ENCODE peak calls at places on chromosomes 16 and 17, in nine cellular contexts. X, F, K, D, S, L, C, U and R are unnamed samples.

GRCh38 chr16:16014329-16015224 is 65.2 kb downstream of the ABCC1 start:
- DNase-seq in X (peak; percentile 60), F (peak; percentile 67), K (peak; percentile 79), D (no peak), S (peak; percentile 75), L (peak; percentile 92), C (peak; percentile 50), U (no peak), R (no peak)

GRCh38 chr17:49633762-49634486 is 44.0 kb downstream of the SPOP start:
- DNase-seq in X (no peak), F (no peak), K (no peak), D (no peak), S (no peak), L (no peak), C (no peak), U (no peak), R (no peak)

GRCh38 chr17:5683241-5683640 is 98.9 kb upstream of the NLRP1 start:
- DNase-seq in X (no peak), F (no peak), K (no peak), D (no peak), S (no peak), L (no peak), C (no peak), U (no peak), R (no peak)

GRCh38 chr16:10964039-10964890 is 19.9 kb downstream of the CLEC16A start:
- DNase-seq in X (peak; percentile 85), F (peak; percentile 88), K (peak; percentile 90), D (peak; percentile 79), S (peak; percentile 83), L (peak; percentile 70), C (peak; percentile 71), U (no peak), R (peak; percentile 57)

GRCh38 chr16:75854117-75854516 is 127.8 kb upstream of the CPHXL start:
- DNase-seq in X (no peak), F (no peak), K (no peak), D (no peak), S (no peak), L (no peak), C (no peak), U (no peak), R (no peak)

GRCh38 chr17:70405492-70406220 is 236.3 kb downstream of the KCNJ2 start:
- DNase-seq in X (no peak), F (no peak), K (no peak), D (no peak), S (no peak), L (peak; percentile 85), C (peak; percentile 24), U (no peak), R (peak; percentile 29)

GRCh38 chr17:56478836-56479447 is 114.6 kb upstream of the NOG start:
- DNase-seq in X (peak; percentile 19), F (peak; percentile 5), K (no peak), D (no peak), S (no peak), L (peak; percentile 53), C (peak; percentile 44), U (no peak), R (peak; percentile 12)

GRCh38 chr17:56808503-56808902 is 25.2 kb downstream of the C17orf67 start:
- DNase-seq in X (no peak), F (no peak), K (no peak), D (no peak), S (no peak), L (no peak), C (no peak), U (no peak), R (no peak)

GRCh38 chr17:36118477-36119353 is 15.1 kb downstream of the CCL4 start:
- DNase-seq in X (no peak), F (no peak), K (no peak), D (no peak), S (no peak), L (no peak), C (no peak), U (no peak), R (no peak)

GRCh38 chr17:75783803-75784472 is 668 bp upstream of the UNK start:
- DNase-seq in X (peak; percentile 40), F (peak; percentile 76), K (peak; percentile 66), D (no peak), S (no peak), L (no peak), C (no peak), U (no peak), R (no peak)

GRCh38 chr17:75785016-75785769 is 587 bp downstream of the UNK start:
- DNase-seq in X (peak; percentile 84), F (peak; percentile 91), K (peak; percentile 95), D (peak; percentile 89), S (peak; percentile 92), L (no peak), C (no peak), U (no peak), R (peak; percentile 70)

GRCh38 chr17:75783069-75783783 is 1.4 kb upstream of the UNK start:
- DNase-seq in X (no peak), F (no peak), K (no peak), D (no peak), S (no peak), L (peak; percentile 59), C (peak; percentile 80), U (no peak), R (no peak)

GRCh38 chr17:75785770-75786538 is 1.3 kb downstream of the UNK start:
- DNase-seq in X (no peak), F (no peak), K (no peak), D (no peak), S (no peak), L (no peak), C (peak; percentile 32), U (no peak), R (no peak)

DNA sequence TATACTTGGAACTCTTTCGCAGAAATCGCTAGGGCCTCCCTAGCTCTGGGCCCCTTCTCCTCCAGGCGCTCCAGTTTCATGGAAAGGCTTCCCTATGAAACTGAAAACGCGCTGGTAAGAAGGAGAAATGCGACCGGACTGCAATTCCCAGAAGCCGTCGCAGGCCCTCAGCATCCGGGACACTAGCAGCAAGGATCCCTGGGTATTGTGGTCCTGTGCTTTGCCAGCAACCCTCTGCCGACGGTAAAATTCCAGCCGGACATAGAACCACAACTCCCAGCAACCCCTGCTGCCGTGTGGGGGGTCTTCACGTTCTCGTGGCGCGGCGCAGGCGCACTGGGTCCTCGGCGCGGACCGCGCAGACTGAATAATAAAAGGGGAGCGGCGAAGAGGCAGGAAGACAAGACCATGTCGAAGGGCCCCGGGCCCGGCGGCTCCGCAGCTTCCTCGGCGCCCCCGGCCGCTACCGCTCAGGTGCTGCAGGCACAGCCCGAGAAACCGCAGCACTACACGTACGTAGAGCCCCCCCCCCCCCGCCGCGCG is at the start of gene UNK:
- DNase-seq in X (peak; percentile 98), F (peak; percentile 98), K (peak; percentile 97), D (peak; percentile 98), S (peak; percentile 97), L (peak; percentile 100), C (peak; percentile 99), U (peak; percentile 99), R (peak; percentile 91)
- TF ChIP-seq POLR2A in X (peak; percentile 68), F (peak; percentile 81), K (no peak), D (no peak), S (peak; percentile 52), L (no peak), C (peak; percentile 9), U (peak; percentile 89), R (no peak)

GRCh38 chr17:8954339-8954738 is 11.2 kb downstream of the PIK3R5 start:
- DNase-seq in X (peak; percentile 49), F (peak; percentile 23), K (peak; percentile 80), D (peak; percentile 66), S (no peak), L (no peak), C (no peak), U (peak; percentile 27), R (no peak)

GRCh38 chr17:8953152-8953885 is 12.2 kb downstream of the PIK3R5 start:
- DNase-seq in X (no peak), F (no peak), K (no peak), D (no peak), S (no peak), L (no peak), C (no peak), U (no peak), R (no peak)

GRCh38 chr17:8955560-8955959 is 9.9 kb downstream of the PIK3R5 start:
- DNase-seq in X (peak; percentile 20), F (no peak), K (no peak), D (no peak), S (no peak), L (no peak), C (no peak), U (no peak), R (no peak)

GRCh38 chr17:8956521-8956920 is 9.0 kb downstream of the PIK3R5 start:
- DNase-seq in X (no peak), F (no peak), K (no peak), D (no peak), S (no peak), L (no peak), C (no peak), U (no peak), R (no peak)

DNA sequence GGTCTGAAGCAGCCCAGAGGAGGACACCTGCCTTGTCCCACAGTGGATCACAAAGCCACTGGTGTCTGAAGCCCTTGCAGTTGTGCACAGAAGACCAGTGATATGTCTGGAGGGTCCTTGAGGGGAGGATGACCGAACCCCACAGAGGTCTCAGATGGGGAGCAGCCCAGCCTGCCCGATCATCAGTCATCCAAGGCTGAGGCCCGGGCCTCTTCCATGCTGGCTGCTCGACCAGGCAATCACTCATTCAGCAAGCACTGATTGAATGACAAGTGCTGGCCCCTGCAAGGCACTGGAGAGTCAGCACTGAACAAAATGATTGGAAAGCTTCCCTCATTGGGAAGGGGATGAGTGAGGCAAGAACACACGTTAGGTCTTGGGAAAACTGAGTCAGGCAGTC is 10.5 kb downstream of the PIK3R5 start:
- DNase-seq in X (no peak), F (no peak), K (no peak), D (no peak), S (no peak), L (no peak), C (no peak), U (no peak), R (no peak)
- TF ChIP-seq POLR2A in X (no peak), F (no peak), K (no peak), D (no peak), S (no peak), L (no peak), C (no peak), U (no peak), R (no peak)

DNA sequence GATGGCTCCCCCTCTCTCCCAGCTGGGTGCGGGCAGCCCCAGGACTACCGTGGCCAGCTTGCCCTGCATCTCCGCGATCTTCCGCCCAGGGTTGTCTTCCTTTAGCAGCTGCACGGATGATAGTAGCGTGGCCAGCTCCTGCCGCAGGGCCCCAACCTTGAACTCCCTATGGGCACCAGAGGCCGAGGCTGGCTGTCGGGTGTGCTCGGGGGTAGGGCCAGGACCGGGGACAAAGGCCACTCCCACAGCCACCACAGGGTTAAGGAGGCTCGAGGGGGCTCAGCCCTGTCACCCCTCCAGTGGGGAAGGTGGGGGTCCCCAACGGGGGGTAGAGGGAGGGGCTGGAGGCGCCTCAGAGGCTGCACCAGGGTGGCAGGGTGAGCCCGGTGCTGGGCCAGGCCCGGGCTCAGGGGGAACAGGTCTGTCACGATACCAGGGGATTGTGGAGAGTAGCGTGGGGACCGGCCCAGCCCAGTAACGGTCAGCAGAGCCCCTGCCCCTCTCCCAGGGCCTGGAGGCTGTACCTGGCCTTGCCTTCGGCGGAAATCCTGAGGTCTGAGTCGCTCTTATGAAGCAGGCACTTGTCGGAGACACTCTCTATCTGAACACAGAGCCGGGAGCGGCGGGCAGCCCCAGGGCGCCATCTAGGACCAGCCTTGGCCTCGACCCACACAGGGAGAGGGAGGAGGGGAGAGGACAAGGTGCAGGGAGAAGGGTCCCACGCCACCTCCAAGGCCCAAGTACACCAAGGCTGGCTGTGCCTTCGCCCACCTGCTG is 5.2 kb downstream of the PERCC1 start:
- DNase-seq in X (no peak), F (no peak), K (no peak), D (no peak), S (no peak), L (no peak), C (no peak), U (no peak), R (no peak)
- TF ChIP-seq POLR2A in X (no peak), F (no peak), K (no peak), D (no peak), S (no peak), L (no peak), C (no peak), U (no peak), R (no peak)

GRCh38 chr17:32763855-32764439 is 113.0 kb downstream of the MYO1D start:
- DNase-seq in X (no peak), F (no peak), K (no peak), D (no peak), S (no peak), L (no peak), C (no peak), U (no peak), R (no peak)
- TF ChIP-seq POLR2A in X (no peak), F (no peak), K (no peak), D (no peak), S (no peak), L (no peak), C (no peak), U (no peak), R (no peak)